ENCODE peak calls at places on chromosomes 5 and 9, in six cellular contexts. F is tibial artery, S is keratinocyte, K is fibroblast of the aortic adventitia, Q is tibial nerve, V is right lobe of liver. A is an unnamed sample.

GRCh38 chr9:114275246-114275994 is 47.5 kb upstream of the ORM1 start:
- DNase-seq in F (no peak), S (no peak), K (peak), Q (no peak), V (peak), A (peak)

GRCh38 chr5:51961154-51961562 is 577.9 kb downstream of the ISL1 start:
- DNase-seq in F (no peak), S (no peak), K (no peak), Q (no peak), V (no peak), A (no peak)

GRCh38 chr9:125446581-125447094 is 185.0 kb downstream of the GAPVD1 start:
- DNase-seq in F (no peak), S (no peak), K (no peak), Q (no peak), V (no peak), A (no peak)

GRCh38 chr5:127280494-127281220 is 9.9 kb upstream of the MEGF10 start:
- DNase-seq in F (no peak), S (no peak), K (no peak), Q (no peak), V (no peak), A (no peak)

GRCh38 chr5:147996379-147996778 is 67.4 kb upstream of the SPINK5 start:
- DNase-seq in F (no peak), S (no peak), K (no peak), Q (no peak), V (no peak), A (no peak)

GRCh38 chr5:42970636-42971559 is 69.2 kb downstream of the ANXA2R start:
- DNase-seq in F (no peak), S (no peak), K (no peak), Q (no peak), V (no peak), A (no peak)

GRCh38 chr5:129358069-129358468 is 102.0 kb upstream of the ADAMTS19 start:
- DNase-seq in F (no peak), S (no peak), K (no peak), Q (no peak), V (no peak), A (no peak)

GRCh38 chr5:67058998-67059746 is 137.4 kb downstream of the CD180 start:
- DNase-seq in F (no peak), S (no peak), K (no peak), Q (no peak), V (no peak), A (no peak)

GRCh38 chr5:135053278-135053677 is 19.2 kb upstream of the PITX1 start:
- DNase-seq in F (no peak), S (no peak), K (no peak), Q (no peak), V (no peak), A (no peak)

GRCh38 chr5:90170231-90170630 is 239.3 kb downstream of the CETN3 start:
- DNase-seq in F (no peak), S (no peak), K (peak), Q (no peak), V (no peak), A (no peak)

GRCh38 chr9:2492161-2492560 is 129.4 kb upstream of the VLDLR start:
- DNase-seq in F (no peak), S (no peak), K (no peak), Q (no peak), V (no peak), A (no peak)

GRCh38 chr9:36445800-36446361 is 45.8 kb upstream of the RNF38 start:
- DNase-seq in F (no peak), S (no peak), K (no peak), Q (no peak), V (no peak), A (no peak)

GRCh38 chr5:135866044-135866443 is 29.6 kb downstream of the IL9 start:
- DNase-seq in F (no peak), S (no peak), K (no peak), Q (no peak), V (no peak), A (no peak)

GRCh38 chr9:38200431-38200830 is 131.4 kb upstream of the SHB start:
- DNase-seq in F (no peak), S (no peak), K (no peak), Q (no peak), V (no peak), A (no peak)

GRCh38 chr5:75720882-75721281 is 3.6 kb upstream of the POC5 start:
- DNase-seq in F (no peak), S (no peak), K (peak), Q (no peak), V (no peak), A (no peak)

GRCh38 chr9:18608371-18608770 is 134.4 kb downstream of the ADAMTSL1 start:
- DNase-seq in F (no peak), S (no peak), K (peak), Q (no peak), V (no peak), A (no peak)

GRCh38 chr5:77337716-77338115 is 127.2 kb downstream of the PDE8B start:
- DNase-seq in F (no peak), S (no peak), K (no peak), Q (no peak), V (no peak), A (no peak)

GRCh38 chr9:113461943-113462342 is 1.6 kb upstream of the RGS3 start:
- DNase-seq in F (no peak), S (no peak), K (no peak), Q (no peak), V (no peak), A (no peak)

GRCh38 chr5:126673477-126673876 is 72.7 kb downstream of the PHAX start:
- DNase-seq in F (no peak), S (no peak), K (no peak), Q (no peak), V (no peak), A (no peak)

GRCh38 chr9:108478431-108478837 is 377.4 kb downstream of the ACTL7B start:
- DNase-seq in F (peak), S (peak), K (peak), Q (peak), V (no peak), A (peak)

GRCh38 chr9:99490736-99491135 is 268.7 kb downstream of the SEC61B start:
- DNase-seq in F (no peak), S (no peak), K (peak), Q (no peak), V (no peak), A (no peak)

GRCh38 chr9:72187296-72187695 is 38.1 kb downstream of the GDA start:
- DNase-seq in F (no peak), S (no peak), K (no peak), Q (no peak), V (no peak), A (no peak)

GRCh38 chr5:175659546-175660248 is 1.8 kb downstream of the HRH2 start:
- DNase-seq in F (no peak), S (no peak), K (no peak), Q (no peak), V (no peak), A (no peak)
- H3K4me3 ChIP-seq in F (no peak), S (no peak), K (no peak), Q (no peak), V (no peak), A (no peak)

DNA sequence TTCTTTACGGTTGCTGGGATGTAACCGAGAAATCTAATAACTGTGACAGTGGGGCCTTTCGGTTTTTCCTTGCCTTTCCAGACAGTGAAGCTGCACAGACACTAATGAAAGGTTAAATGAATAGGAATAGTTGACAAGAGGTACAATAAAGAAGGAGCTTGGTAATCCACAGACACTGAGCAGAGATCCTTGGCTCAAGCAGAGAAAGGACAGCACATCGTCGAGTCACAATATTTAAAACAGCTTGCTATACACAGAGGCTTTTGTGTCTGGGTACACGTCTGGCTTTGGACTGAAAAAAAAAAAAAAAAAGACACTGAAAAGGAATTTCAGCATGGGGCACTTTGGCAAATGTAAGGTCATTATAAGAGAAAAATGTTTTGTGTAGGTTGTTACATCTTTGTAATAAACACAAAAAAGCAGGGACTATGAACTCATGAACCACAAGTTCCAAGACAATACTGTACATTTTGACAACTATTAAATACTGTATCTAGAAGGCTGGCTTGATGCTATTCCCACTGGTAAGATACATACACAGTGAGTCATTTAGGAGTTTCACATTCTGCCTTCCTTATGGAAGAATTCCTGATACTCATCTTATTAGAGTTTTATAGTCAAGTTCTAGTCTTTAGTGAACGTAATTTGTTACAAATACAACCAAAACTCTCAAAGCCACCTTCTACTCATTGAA is 5.6 kb downstream of the BNC2 start:
- DNase-seq in F (no peak), S (no peak), K (peak), Q (no peak), V (no peak), A (no peak)
- H3K4me3 ChIP-seq in F (no peak), S (no peak), K (peak), Q (no peak), V (no peak), A (no peak)

GRCh38 chr5:160198886-160199409 is 30.4 kb upstream of the FABP6 start:
- DNase-seq in F (no peak), S (no peak), K (no peak), Q (no peak), V (no peak), A (no peak)
- H3K4me3 ChIP-seq in F (peak), S (no peak), K (peak), Q (peak), V (peak), A (no peak)

DNA sequence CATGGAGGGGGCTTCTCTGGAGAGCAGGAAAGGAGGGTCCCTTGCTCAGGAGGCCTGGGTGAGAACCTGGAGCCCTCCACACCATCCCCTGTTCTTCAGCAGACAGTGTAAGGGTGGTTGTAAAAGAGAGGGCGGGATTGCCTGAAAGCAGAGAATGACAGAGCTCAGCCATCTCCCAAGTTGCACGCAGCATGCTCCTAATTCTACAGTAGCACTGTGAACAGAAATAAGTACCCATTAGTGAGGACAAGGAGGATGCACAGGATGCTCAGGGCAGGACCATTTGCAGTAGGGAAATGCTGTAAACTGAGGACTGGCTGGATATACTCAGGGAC is 8.4 kb downstream of the CCDC69 start:
- DNase-seq in F (no peak), S (no peak), K (no peak), Q (no peak), V (no peak), A (no peak)
- H3K4me3 ChIP-seq in F (no peak), S (no peak), K (no peak), Q (no peak), V (no peak), A (no peak)

DNA sequence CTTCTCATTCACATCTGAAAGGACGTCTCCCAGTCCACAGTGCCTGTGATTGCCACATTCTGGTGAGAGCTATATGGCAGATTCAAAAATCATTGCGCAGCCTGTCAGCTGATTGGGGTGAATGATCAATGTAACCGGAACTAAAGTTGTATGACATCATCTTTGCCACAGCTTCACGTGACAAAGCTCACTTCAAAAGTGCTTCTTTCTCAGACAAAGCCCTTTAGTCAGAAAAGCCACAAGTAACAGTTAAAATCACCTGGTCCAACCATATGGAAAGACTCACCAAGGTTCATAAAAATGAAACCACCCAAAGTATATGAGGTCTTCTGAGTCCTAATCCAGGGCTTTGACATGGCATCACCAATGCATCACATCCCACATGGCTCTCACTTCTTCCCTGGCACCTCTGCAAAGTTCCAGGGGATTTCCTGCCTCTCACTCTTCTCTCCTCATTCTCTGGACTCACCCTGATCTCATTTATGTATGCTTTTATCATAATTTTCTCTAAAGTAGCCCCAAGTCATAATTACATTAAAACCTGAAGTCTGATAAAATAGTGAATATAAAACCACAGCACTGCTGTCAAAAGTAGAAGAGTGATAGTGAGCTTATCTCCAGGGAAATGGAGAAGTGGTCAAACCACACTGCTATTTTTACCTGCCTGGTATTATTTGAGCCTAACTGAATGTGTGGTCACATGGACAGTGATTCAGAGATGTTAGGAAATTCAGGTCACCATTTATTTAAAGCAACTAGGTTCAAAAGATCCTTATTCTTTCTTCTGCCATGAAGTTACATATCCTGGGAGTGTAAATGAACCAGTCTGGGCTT is 193.1 kb upstream of the PTGER4 start:
- DNase-seq in F (peak), S (no peak), K (peak), Q (peak), V (no peak), A (no peak)
- H3K4me3 ChIP-seq in F (no peak), S (no peak), K (no peak), Q (no peak), V (no peak), A (no peak)

DNA sequence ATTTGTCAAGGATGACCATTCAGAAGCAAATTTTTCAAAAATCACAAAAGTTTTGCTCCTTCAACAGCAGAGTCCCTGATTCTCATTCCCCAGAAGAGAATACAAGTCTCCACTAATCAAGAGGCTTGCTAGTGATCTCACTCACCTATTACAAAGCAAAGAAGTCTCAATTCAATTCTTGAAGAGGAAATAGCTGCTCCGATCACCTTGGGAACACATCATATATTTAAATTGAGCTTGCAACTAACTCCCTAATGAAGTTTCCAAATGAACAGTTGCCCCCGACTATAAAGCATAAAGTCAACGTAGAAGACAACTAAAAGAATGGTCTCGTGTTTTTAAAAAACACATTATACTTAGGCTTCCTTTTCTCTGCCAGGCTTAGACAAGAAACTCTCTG is 1.6 kb downstream of the LIFR start:
- DNase-seq in F (no peak), S (no peak), K (no peak), Q (no peak), V (no peak), A (no peak)
- H3K4me3 ChIP-seq in F (peak), S (no peak), K (peak), Q (peak), V (peak), A (no peak)

GRCh38 chr9:31535659-31536058 is 848.8 kb upstream of the ACO1 start:
- DNase-seq in F (no peak), S (no peak), K (no peak), Q (no peak), V (no peak), A (no peak)
- H3K4me3 ChIP-seq in F (no peak), S (no peak), K (no peak), Q (no peak), V (no peak), A (no peak)